ENCODE peak calls at places on chromosomes 7 and 10, in seven cellular contexts. H is iPS DF 6.9, S is tibial artery, K is ovary, M is fibroblast of lung, D is lower lobe of right lung, E is spleen. T is an unnamed sample. For H3K9me3, the result is how much of the 10 kb centered on the place peaks cover.

GRCh38 chr10:124239666-124240065 is 146.3 kb upstream of the CHST15 start:
- DNase-seq in M (no peak), S (no peak), D (peak), K (no peak), E (no peak), H (no peak), T (no peak)

GRCh38 chr7:131105803-131106680 is 221.6 kb upstream of the MKLN1 start:
- DNase-seq in K (peak), D (peak), E (peak), M (peak), S (peak), H (no peak), T (peak)

GRCh38 chr7:121882731-121883130 is 9.8 kb downstream of the PTPRZ1 start:
- DNase-seq in E (no peak), H (no peak), K (no peak), M (no peak), D (no peak), S (no peak), T (no peak)

GRCh38 chr10:73095479-73096021 is 1.1 kb downstream of the P4HA1 start:
- DNase-seq in S (peak), D (peak), M (peak), H (no peak), K (peak), E (no peak), T (peak)

GRCh38 chr10:103696411-103697145 is 158.8 kb downstream of the SH3PXD2A start:
- DNase-seq in M (peak), D (no peak), H (peak), E (peak), S (peak), K (no peak), T (peak)

GRCh38 chr7:35725280-35725680 is 30.3 kb upstream of the HERPUD2 start:
- DNase-seq in D (no peak), E (peak), H (no peak), M (no peak), S (no peak), K (no peak), T (peak)

GRCh38 chr7:80460857-80461256 is 51.0 kb downstream of the GNAT3 start:
- DNase-seq in H (no peak), S (no peak), M (no peak), E (no peak), D (no peak), K (no peak), T (no peak)

GRCh38 chr10:59830601-59831259 is 75.6 kb downstream of the CCDC6 start:
- DNase-seq in D (no peak), E (no peak), H (peak), S (no peak), K (peak), M (peak), T (peak)

GRCh38 chr10:90947025-90947960 is 26.4 kb upstream of the ANKRD1 start:
- DNase-seq in H (no peak), D (no peak), K (no peak), M (no peak), E (no peak), S (no peak), T (no peak)

GRCh38 chr7:133372337-133372736 is 119.5 kb downstream of the EXOC4 start:
- DNase-seq in K (no peak), D (no peak), E (no peak), S (no peak), H (no peak), M (no peak), T (peak)

GRCh38 chr10:47241256-47241655 is 58.7 kb upstream of the GDF10 start:
- DNase-seq in H (no peak), S (no peak), E (peak), D (no peak), M (no peak), K (no peak), T (no peak)

GRCh38 chr7:110590415-110590814 is 500.5 kb upstream of the LRRN3 start:
- DNase-seq in M (no peak), E (no peak), S (no peak), K (no peak), H (peak), D (peak), T (no peak)

GRCh38 chr10:22988581-22989360 is 60.9 kb downstream of the ARMC3 start:
- DNase-seq in E (no peak), D (no peak), M (peak), K (peak), H (peak), S (peak), T (peak)

GRCh38 chr10:43120948-43121290 is 17.3 kb upstream of the CSGALNACT2 start:
- DNase-seq in H (no peak), K (no peak), E (peak), M (no peak), D (peak), S (peak), T (peak)

GRCh38 chr10:78717200-78717599 is 351.6 kb upstream of the ZMIZ1 start:
- DNase-seq in H (no peak), M (peak), K (no peak), D (no peak), S (peak), E (no peak), T (peak)

GRCh38 chr10:16384064-16384463 is 52.7 kb upstream of the PTER start:
- DNase-seq in E (no peak), K (no peak), D (no peak), S (no peak), H (no peak), M (no peak), T (no peak)

GRCh38 chr7:2928256-2928612 is 84.1 kb upstream of the GNA12 start:
- DNase-seq in E (no peak), H (no peak), K (no peak), M (no peak), D (peak), S (no peak), T (no peak)

DNA sequence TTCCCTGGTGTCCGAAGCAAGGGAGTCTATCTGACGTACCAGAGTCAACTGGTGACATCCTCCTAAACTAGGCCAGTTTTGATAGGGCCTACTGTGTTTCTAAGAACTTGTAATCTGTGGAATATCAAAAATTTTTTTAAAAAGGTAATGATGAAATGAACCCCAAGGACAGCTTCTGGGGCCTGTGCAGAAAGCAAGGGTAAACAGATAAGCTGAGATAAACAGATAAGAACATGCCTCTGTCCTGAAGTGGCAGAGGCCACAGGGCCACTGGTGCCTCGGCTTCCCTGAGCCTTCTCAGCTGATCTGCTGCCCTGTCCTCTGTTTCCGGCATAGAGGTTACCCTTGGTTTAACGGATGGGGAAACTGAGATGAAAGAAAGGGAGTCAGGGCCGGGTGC is 8.8 kb downstream of the GRK5 start:
- DNase-seq in S (no peak), D (no peak), K (no peak), M (no peak), H (no peak), E (no peak), T (no peak)
- H3K27ac ChIP-seq in S (no peak), D (peak), K (no peak), M (no peak), H (no peak), E (peak), T (no peak)

GRCh38 chr10:128859738-128860386 is 607.2 kb upstream of the MGMT start:
- DNase-seq in K (no peak), D (no peak), E (no peak), S (no peak), M (peak), H (peak), T (no peak)
- H3K9me3 ChIP-seq in K (under half), D (under half), E (under half), S (under half), M (under half), H (under half), T (under half)

DNA sequence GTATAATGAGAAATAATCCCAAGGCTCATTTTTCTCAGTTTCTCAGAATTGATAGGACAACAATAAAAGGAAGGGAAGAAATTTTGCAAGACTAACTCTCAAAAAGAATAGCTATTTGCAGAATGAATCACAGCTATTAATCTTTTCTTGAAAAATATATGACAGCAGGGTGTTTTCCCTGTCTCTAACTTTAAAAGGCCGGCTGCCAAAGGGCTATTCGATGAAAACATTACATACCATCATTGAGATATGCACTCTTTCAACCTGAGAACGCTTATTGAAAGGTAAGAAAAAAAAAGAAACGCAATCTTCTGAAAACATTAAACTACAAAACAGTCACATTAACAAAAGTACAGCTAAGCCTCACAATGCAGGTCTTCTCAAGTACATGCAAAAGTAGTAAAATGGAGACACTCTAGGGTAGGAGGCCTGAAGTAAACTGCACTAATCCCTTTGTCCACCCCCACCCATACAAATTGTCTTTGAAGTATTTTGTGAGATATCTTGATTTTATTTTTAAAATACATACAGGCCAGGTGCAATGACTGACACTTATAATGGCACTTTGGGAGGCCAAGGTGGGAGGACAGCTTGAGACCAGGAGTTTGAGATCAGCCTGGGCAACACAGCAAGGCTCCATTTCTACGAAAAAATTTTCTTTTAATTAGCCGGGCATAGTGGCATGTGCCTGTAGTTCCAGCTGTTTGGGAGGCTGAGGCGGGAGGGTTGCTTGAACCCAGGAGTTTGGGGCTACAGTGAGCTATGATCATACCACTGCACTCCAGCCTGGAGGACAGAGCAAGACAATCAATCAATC is 83.0 kb downstream of the PARD3 start:
- DNase-seq in K (no peak), D (no peak), M (peak), H (no peak), S (no peak), E (no peak), T (no peak)
- H3K27ac ChIP-seq in K (no peak), D (no peak), M (no peak), H (no peak), S (no peak), E (no peak), T (no peak)

DNA sequence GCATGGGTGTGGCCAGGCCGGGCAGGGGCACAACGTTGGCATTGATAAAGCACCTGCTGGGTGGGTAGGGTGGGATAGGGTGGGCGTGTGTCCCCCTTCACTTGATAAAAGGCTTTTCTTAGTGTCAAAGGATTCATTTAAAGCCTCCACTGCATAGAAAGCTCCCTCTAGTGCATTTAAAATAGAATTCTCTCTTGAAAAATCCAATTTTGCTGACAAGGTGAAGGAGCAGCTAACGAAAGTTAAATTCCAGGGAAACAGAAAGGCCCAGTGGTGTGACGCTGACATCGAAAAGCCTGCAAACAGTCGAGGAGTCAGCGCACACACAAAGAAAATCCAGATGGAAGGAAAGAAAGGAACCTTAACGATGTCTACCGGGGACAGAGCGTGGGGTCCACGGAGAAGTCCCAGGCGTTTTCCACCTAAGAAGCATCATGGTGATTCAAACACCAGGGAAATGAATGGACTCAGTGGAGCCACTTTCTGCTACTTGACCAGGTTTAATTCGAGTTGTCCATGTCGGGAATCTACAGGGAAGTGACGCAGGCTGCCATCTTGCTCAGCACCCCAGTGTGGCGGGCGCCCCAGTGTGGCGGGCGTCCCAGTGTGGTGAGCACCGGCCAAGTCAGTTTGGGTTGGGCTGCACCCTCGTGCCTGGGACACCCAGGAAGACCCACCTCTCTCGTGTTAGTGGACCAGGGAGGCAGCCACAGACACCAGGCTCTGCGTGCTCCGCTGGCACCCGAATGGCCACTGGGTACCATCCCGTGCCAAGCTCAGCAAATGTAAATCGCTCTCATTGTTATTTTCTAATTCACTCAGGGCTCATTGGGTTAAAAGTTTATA is 217.8 kb downstream of the DNAJB6 start:
- DNase-seq in M (no peak), K (no peak), D (no peak), H (no peak), S (peak), E (peak), T (no peak)
- H3K9me3 ChIP-seq in M (under half), K (under half), D (under half), H (under half), S (under half), E (under half), T (under half)

GRCh38 chr7:1492221-1492620 is 12.0 kb downstream of the INTS1 start:
- DNase-seq in E (no peak), M (no peak), K (no peak), S (no peak), H (no peak), D (no peak), T (no peak)
- H3K27ac ChIP-seq in E (no peak), M (no peak), K (no peak), S (no peak), H (no peak), D (no peak), T (no peak)

DNA sequence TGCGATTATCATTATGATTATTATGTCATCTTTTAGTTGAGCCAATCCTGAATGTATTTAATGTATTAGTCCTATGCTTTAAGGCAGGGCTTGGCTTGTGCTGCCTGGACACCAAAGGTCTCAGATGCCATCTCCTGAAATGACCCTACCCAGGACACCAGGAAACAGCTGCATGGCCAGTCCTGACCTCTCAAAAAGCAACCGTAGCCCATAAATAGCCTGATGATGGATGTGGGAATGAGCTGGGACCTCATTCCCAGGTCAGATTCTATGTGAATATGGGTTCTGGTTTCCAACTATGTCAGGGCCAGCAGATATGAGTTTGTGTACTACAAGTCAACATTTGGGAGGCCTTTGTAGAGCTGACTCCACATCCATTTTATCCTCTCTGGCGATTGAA is 438.4 kb downstream of the NRG3 start:
- DNase-seq in E (no peak), H (no peak), K (no peak), S (no peak), D (no peak), M (no peak), T (no peak)
- H3K9me3 ChIP-seq in E (under half), H (under half), K (under half), S (under half), D (under half), M (under half), T (under half)

GRCh38 chr10:77290528-77291155 is 347.0 kb downstream of the KCNMA1 start:
- DNase-seq in E (no peak), M (peak), D (no peak), S (no peak), K (no peak), H (no peak), T (no peak)
- H3K27ac ChIP-seq in E (no peak), M (peak), D (no peak), S (peak), K (no peak), H (no peak), T (no peak)

DNA sequence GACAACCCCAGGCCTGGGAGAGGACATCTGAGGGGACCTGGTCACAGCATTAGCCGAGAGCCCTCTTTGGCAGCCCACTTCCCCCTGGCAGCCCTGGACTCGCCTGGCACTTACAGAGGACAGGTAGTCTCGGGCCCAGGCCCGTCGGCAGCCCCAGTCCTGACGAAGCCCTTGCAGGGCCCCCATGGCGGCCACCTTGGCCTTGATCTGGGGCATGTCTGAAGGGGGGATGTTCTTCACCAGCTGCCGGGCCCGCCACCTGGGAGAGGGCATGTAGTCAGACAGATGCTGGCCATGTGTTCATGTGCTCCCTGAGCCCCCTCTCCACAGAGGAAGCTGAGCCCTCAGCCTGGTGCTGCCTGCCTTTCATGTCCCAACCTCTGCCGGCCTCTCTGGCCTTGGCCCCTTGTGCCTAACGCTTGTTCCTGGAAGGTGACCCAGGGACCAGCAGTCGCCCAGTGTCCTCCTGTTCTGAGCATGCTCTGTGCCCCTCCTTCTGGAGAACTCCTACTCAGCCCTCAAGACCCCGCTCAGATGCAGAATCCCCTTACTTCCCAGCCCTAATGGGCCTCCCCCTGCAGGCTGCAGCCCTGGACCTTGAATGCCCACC is 13.9 kb downstream of the MYO1G start:
- DNase-seq in S (peak), D (no peak), E (no peak), K (no peak), H (no peak), M (no peak), T (no peak)
- H3K9me3 ChIP-seq in S (under half), D (under half), E (under half), K (under half), H (under half), M (under half), T (under half)

GRCh38 chr7:20227291-20227795 is 10.2 kb upstream of the MACC1 start:
- DNase-seq in D (no peak), S (no peak), E (no peak), M (no peak), H (no peak), K (no peak), T (no peak)
- H3K27ac ChIP-seq in D (no peak), S (no peak), E (no peak), M (no peak), H (no peak), K (no peak), T (no peak)

DNA sequence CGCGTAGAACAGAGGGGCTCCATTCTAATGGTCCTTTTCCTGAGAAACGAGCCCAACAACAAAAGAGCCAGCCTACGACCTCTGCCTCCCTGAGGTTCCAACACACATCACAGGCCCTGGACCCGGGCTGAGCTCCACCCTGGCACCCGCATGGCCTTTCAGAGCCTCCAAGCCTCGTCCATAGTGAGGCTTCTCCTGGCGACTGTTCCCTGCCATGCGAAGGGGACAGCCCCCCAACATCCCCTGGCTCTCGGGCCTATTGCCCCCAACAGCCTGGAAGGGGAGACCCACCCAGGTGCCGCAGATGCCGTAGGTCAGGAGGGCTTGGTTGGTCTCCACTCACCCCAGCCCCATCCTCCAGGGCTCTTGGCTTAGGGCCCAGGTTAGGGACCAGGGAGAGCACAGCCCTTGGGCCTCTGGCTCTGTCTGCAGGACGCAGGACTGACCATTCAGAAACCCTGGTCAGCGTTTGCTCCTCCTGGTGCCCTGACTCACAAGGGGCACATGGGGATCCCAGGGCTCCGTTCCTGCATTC is 91.5 kb downstream of the TCERG1L start:
- DNase-seq in H (no peak), K (no peak), E (peak), D (peak), M (no peak), S (no peak), T (no peak)
- H3K9me3 ChIP-seq in H (under half), K (under half), E (under half), D (under half), M (under half), S (under half), T (under half)